ENCODE peak calls at places on chromosomes 2 and 18, in nine cellular contexts. Q, U, K, O, E, M, J, W and P are unnamed samples. For H3K9me3, the result is how much of the 10 kb centered on the place peaks cover.

GRCh38 chr18:51030537-51031258 is 685 bp downstream of the SMAD4 start:
- DNase-seq in K (peak), W (peak), U (peak), O (peak), E (peak), M (peak), J (peak), Q (peak), P (peak)

GRCh38 chr2:200050921-200051620 is 95.7 kb downstream of the MAIP1 start:
- DNase-seq in J (no peak), M (no peak), U (no peak), K (no peak), O (no peak), W (no peak), E (no peak), Q (no peak), P (no peak)

GRCh38 chr2:44560961-44561360 is 199.2 kb downstream of the CAMKMT start:
- DNase-seq in K (no peak), M (no peak), U (no peak), Q (no peak), E (no peak), J (peak), O (no peak), W (no peak), P (no peak)

GRCh38 chr2:50743471-50743870 is 288.5 kb downstream of the NRXN1 start:
- DNase-seq in O (no peak), Q (no peak), E (no peak), U (no peak), J (no peak), M (no peak), W (no peak), K (no peak), P (no peak)

GRCh38 chr2:221200184-221200839 is 371.8 kb downstream of the EPHA4 start:
- DNase-seq in M (peak), U (no peak), Q (no peak), W (no peak), J (no peak), O (no peak), E (no peak), K (no peak), P (no peak)

GRCh38 chr2:85308951-85309555 is 18.7 kb downstream of the TGOLN2 start:
- DNase-seq in E (no peak), W (peak), J (peak), Q (peak), O (no peak), U (peak), K (peak), M (no peak), P (no peak)

GRCh38 chr2:105409717-105410116 is 10.9 kb upstream of the FHL2 start:
- DNase-seq in K (no peak), O (no peak), M (no peak), J (peak), Q (peak), W (peak), U (no peak), E (peak), P (no peak)

GRCh38 chr18:27278131-27278530 is 93.0 kb upstream of the CHST9 start:
- DNase-seq in Q (no peak), U (no peak), W (no peak), J (no peak), K (no peak), M (no peak), O (no peak), E (no peak), P (no peak)

GRCh38 chr2:119113489-119113770 is 45.1 kb downstream of the C1QL2 start:
- DNase-seq in K (no peak), O (no peak), E (no peak), U (no peak), W (no peak), Q (no peak), J (no peak), M (no peak), P (no peak)

GRCh38 chr18:37567061-37567993 is 1.7 kb upstream of the CELF4 start:
- DNase-seq in M (no peak), K (no peak), U (no peak), J (no peak), E (no peak), W (no peak), O (no peak), Q (no peak), P (peak)

GRCh38 chr18:61735564-61736102 is 157.2 kb downstream of the RNF152 start:
- DNase-seq in W (no peak), O (no peak), J (no peak), Q (no peak), U (no peak), M (no peak), K (no peak), E (peak), P (no peak)

GRCh38 chr2:25201265-25201664 is 32.9 kb upstream of the POMC start:
- DNase-seq in K (no peak), O (no peak), W (no peak), M (no peak), Q (no peak), E (no peak), U (no peak), J (no peak), P (no peak)

GRCh38 chr2:210302326-210302725 is 12.6 kb downstream of the MYL1 start:
- DNase-seq in U (no peak), O (no peak), E (no peak), M (no peak), J (peak), K (no peak), W (no peak), Q (no peak), P (no peak)

GRCh38 chr2:7026740-7027139 is 109.5 kb downstream of the RNF144A start:
- DNase-seq in U (no peak), J (no peak), E (no peak), K (no peak), M (no peak), Q (no peak), W (peak), O (no peak), P (no peak)

GRCh38 chr18:9775172-9775571 is 67.1 kb downstream of the RAB31 start:
- DNase-seq in J (no peak), U (no peak), K (no peak), O (no peak), M (no peak), W (no peak), E (no peak), Q (no peak), P (no peak)

GRCh38 chr2:238263204-238264071 is 23.6 kb upstream of the HES6 start:
- DNase-seq in J (peak), M (peak), W (peak), E (peak), K (peak), U (peak), O (peak), Q (peak), P (no peak)

GRCh38 chr18:26017929-26018328 is 72.5 kb downstream of the SS18 start:
- DNase-seq in W (no peak), K (no peak), Q (no peak), O (no peak), U (no peak), M (no peak), E (no peak), J (no peak), P (no peak)

GRCh38 chr2:157321514-157321913 is 4.1 kb downstream of the ERMN start:
- DNase-seq in K (no peak), Q (no peak), J (no peak), E (no peak), W (no peak), M (no peak), O (no peak), U (no peak), P (no peak)

GRCh38 chr2:30293303-30293912 is 62.1 kb downstream of the LBH start:
- DNase-seq in J (peak), Q (no peak), E (no peak), O (no peak), M (no peak), W (peak), K (no peak), U (no peak), P (no peak)

GRCh38 chr2:35530615-35531135 is 824.9 kb upstream of the CRIM1 start:
- DNase-seq in M (no peak), Q (no peak), E (no peak), J (no peak), W (no peak), K (no peak), O (no peak), U (no peak), P (no peak)

GRCh38 chr2:37625781-37626548 is 45.5 kb downstream of the CDC42EP3 start:
- DNase-seq in Q (no peak), K (no peak), W (peak), O (no peak), U (no peak), J (peak), E (no peak), M (peak), P (no peak)

GRCh38 chr2:129180124-129180716 is 799.2 kb upstream of the RAB6C start:
- DNase-seq in J (no peak), U (no peak), O (no peak), Q (no peak), W (no peak), E (no peak), M (no peak), K (no peak), P (no peak)

GRCh38 chr2:101909760-101910159 is 82.0 kb upstream of the IL1R2 start:
- DNase-seq in U (no peak), Q (no peak), M (no peak), O (no peak), K (no peak), W (no peak), E (no peak), J (no peak), P (no peak)

GRCh38 chr2:101912545-101912944 is 79.2 kb upstream of the IL1R2 start:
- DNase-seq in J (no peak), M (peak), Q (no peak), U (no peak), W (no peak), O (no peak), K (no peak), E (no peak), P (no peak)
- H3K9me3 ChIP-seq in J (under half), M (under half), Q (under half), U (under half), W (under half), O (under half), K (under half), E (under half), P (under half)

DNA sequence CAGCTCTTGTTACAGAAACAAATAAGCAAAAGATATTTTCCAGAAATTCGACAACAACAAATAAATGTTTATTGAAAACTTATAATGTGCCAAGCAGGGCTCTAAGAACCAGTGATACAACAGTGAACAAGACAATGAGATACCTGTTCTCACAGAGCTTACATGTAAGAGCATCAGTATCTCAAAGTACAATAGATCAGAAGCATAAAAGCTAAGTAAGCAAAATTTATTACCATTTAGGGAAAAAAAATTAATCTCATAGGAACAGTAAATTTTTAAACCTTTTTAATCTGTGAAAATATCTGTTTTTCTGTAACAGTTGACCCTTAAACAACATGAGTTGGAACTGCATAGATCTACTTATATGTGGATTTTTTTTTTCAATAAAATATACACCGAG is 20.9 kb downstream of the ROCK1 start:
- DNase-seq in Q (no peak), U (no peak), O (no peak), J (no peak), K (no peak), W (no peak), M (no peak), E (no peak), P (no peak)
- H3K9me3 ChIP-seq in Q (under half), U (under half), O (under half), J (under half), K (under half), W (under half), M (under half), E (under half), P (under half)

DNA sequence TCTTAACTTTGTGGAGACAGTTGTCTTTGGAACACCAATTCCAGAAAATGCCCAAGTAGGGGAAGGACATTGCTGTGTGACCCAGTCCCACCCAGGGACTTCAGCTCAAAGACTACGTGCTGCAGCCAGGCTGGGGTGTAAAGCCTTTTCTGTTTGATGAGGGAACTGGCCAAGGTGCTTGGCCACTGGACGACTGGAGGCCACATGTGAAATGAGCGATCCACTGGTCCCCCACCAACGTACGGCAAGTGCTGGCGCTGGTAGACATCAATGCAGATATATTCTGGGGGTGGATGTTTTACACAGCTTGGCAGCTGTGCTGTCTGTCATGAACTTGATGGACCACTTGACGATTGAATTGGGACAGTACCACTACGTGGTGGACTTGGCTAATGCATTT is 582.5 kb upstream of the HNMT start:
- DNase-seq in K (no peak), E (no peak), O (no peak), W (no peak), J (no peak), U (no peak), Q (no peak), M (no peak), P (no peak)
- H3K9me3 ChIP-seq in K (under half), E (under half), O (under half), W (under half), J (under half), U (under half), Q (under half), M (under half), P (under half)

GRCh38 chr18:79440316-79440715 is 44.6 kb downstream of the NFATC1 start:
- DNase-seq in K (no peak), O (no peak), U (no peak), E (no peak), M (no peak), W (no peak), Q (no peak), J (no peak), P (no peak)

GRCh38 chr18:79436556-79437275 is 41.0 kb downstream of the NFATC1 start:
- DNase-seq in O (no peak), M (no peak), W (no peak), Q (no peak), K (no peak), U (no peak), J (no peak), E (no peak), P (peak)

GRCh38 chr18:79439201-79440023 is 43.7 kb downstream of the NFATC1 start:
- DNase-seq in K (no peak), U (no peak), M (no peak), Q (peak), W (no peak), E (peak), J (peak), O (no peak), P (no peak)

GRCh38 chr18:79438089-79438488 is 42.4 kb downstream of the NFATC1 start:
- DNase-seq in O (no peak), Q (no peak), J (no peak), E (no peak), M (no peak), U (no peak), W (no peak), K (no peak), P (no peak)

GRCh38 chr18:79438581-79438980 is 42.9 kb downstream of the NFATC1 start:
- DNase-seq in O (no peak), W (no peak), E (no peak), J (no peak), K (no peak), Q (no peak), U (no peak), M (no peak), P (peak)
- H3K9me3 ChIP-seq in O (under half), W (under half), E (under half), J (under half), K (under half), Q (under half), U (under half), M (under half), P (under half)